ENCODE peak calls at places on chromosome 11, in four cellular contexts. W, U, Z and F are unnamed samples.

GRCh38 chr11:93648168-93648567 is 13.3 kb upstream of the CEP295 start:
- DNase-seq in Z (no peak), U (no peak), W (no peak), F (no peak)

GRCh38 chr11:10443152-10443551 is 11.9 kb upstream of the AMPD3 start:
- DNase-seq in U (no peak), Z (no peak), W (no peak), F (no peak)

GRCh38 chr11:42849362-42849761 is 462.4 kb upstream of the API5 start:
- DNase-seq in U (no peak), Z (no peak), W (no peak), F (no peak)

GRCh38 chr11:1554981-1555712 is 16.9 kb downstream of the DUSP8 start:
- DNase-seq in Z (no peak), U (peak; percentile 65), W (no peak), F (peak; percentile 27)

GRCh38 chr11:32068134-32068533 is 22.7 kb upstream of the RCN1 start:
- DNase-seq in U (no peak), W (no peak), Z (no peak), F (no peak)

GRCh38 chr11:108871152-108871551 is 206.3 kb downstream of the DDX10 start:
- DNase-seq in Z (no peak), W (no peak), U (no peak), F (no peak)

GRCh38 chr11:41784513-41785335 is 325.3 kb upstream of the LRRC4C start:
- DNase-seq in W (peak; percentile 42), U (no peak), Z (no peak), F (peak; percentile 53)

GRCh38 chr11:94602430-94603372 is 35.5 kb downstream of the PIWIL4 start:
- DNase-seq in Z (no peak), U (peak; percentile 76), W (no peak), F (no peak)

GRCh38 chr11:32221476-32222032 is 130.7 kb downstream of the RCN1 start:
- DNase-seq in Z (no peak), W (no peak), U (no peak), F (no peak)

GRCh38 chr11:22192642-22193347 is at the start of gene ANO5:
- DNase-seq in W (no peak), U (peak; percentile 88), Z (no peak), F (peak; percentile 88)

GRCh38 chr11:96242191-96242845 is 100.7 kb downstream of the MAML2 start:
- DNase-seq in W (no peak), Z (no peak), U (no peak), F (no peak)
- H3K27ac ChIP-seq in W (peak overlapping the region; percentile 80), Z (peak overlapping the region; percentile 87), U (peak overlapping the region; percentile 9), F (peak overlapping the region; percentile 90)

GRCh38 chr11:57667715-57668466 is at the start of gene ZDHHC5:
- DNase-seq in U (peak; percentile 97), Z (peak; percentile 99), W (peak; percentile 94), F (peak; percentile 99)
- H3K27ac ChIP-seq in U (peak within 1 kb of the TSS; percentile 98), Z (peak within 1 kb of the TSS; percentile 93), W (peak within 1 kb of the TSS; percentile 99), F (peak within 1 kb of the TSS; percentile 99)

GRCh38 chr11:4385978-4386740 is 7.3 kb downstream of the TRIM21 start:
- DNase-seq in Z (no peak), W (no peak), U (no peak), F (no peak)

GRCh38 chr11:4393209-4394196 is at the start of gene TRIM21:
- DNase-seq in W (peak; percentile 15), U (peak; percentile 73), Z (peak; percentile 67), F (peak; percentile 92)

DNA sequence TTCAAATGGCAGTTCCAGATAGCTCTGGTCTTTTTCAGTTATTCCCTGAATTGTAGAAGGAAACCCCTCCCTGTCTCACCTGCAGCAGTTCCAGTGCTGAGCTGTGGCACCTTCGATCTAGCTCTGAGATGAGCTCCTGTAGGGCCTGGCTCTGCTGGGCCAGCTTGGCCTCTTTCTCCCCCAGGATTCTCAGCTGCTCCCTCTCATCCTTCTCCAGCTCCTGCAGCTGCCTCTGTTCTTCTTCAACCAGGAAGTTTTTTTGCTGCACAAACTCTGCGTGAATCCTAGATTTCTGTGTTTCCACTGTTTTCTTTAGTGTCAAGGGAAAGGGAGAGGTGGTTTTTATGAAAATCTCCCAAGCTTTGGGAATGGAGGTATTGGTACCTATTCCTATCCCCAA is 5.3 kb downstream of the TRIM21 start:
- DNase-seq in U (no peak), Z (no peak), W (no peak), F (no peak)
- H3K27ac ChIP-seq in U (no peak overlapping the region), Z (no peak overlapping the region), W (no peak overlapping the region), F (no peak overlapping the region)

DNA sequence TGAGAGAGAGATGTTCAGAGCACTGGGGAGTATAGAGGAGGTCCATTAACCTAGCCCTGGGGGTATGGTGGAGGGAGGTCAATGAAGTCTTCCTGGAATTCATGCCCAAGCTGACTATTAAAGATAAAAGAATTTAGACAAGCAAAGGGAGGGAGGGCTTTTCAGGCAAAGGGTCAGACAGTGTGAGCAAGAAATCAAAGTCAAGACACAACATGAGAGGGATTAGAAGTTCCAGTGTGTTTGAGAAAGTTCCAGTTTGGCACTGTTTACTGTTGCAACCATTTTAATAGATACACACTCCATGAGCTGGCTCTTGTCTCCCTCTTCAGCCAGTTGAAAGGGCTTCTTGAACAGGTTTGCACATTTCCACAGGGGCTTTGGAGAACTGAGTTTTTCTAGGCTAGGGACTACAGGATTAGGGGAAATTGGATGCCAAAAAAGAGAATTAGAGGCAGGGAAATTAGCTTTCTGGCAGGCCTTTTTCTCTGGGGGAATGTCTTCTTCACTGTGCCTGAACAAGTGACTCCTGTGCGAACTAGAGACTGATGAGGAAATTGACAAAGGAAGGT is 14.7 kb upstream of the NNMT start:
- DNase-seq in W (no peak), Z (no peak), U (no peak), F (no peak)
- H3K27ac ChIP-seq in W (no peak overlapping the region), Z (no peak overlapping the region), U (no peak overlapping the region), F (no peak overlapping the region)

GRCh38 chr11:128717581-128717980 is 23.7 kb downstream of the FLI1 start:
- DNase-seq in Z (no peak), W (no peak), U (no peak), F (no peak)
- H3K27ac ChIP-seq in Z (no peak overlapping the region), W (no peak overlapping the region), U (no peak overlapping the region), F (peak overlapping the region; percentile 53)

GRCh38 chr11:86106916-86107315 is 38.0 kb upstream of the PICALM start:
- DNase-seq in W (no peak), U (no peak), Z (no peak), F (no peak)
- H3K27ac ChIP-seq in W (no peak overlapping the region), U (no peak overlapping the region), Z (no peak overlapping the region), F (no peak overlapping the region)

DNA sequence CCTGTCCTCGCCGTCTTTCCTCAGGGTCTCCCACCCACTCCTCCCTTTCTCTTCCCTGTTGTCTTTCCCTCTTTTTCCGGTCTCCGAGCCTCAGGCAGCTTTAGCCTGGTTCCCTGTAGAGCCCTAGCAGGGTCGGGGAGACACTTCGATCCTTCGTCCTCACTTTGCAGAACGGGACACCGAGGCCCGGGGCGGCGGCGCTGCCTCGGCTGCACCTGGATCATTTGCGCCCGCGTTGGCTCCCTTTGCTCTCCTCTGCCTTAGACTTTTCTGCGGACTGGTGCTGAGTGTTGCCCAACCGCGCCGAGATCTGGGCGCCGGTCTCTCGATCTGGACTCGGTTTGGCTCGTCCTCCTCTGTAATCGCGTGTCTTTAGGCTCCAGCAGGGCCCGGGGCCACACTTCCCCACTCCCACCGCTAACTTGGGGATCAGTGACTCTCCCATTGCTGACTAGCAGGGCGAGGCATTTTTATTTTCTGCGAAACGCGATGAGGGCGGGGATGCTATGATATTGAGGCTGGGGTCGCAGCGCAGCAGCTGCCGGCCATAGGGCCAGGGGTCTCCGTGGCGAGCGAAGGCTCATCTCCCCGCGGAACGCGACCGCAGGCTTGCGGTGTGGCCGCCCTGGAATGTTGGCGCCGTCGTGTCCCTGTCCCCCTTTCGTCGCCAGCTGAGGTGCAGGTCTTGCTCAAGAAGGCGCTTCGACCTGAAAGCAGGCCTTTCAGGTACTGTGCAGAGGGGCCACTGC is 1.6 kb upstream of the E2F8 start:
- DNase-seq in U (no peak), Z (no peak), W (no peak), F (peak; percentile 34)
- H3K27ac ChIP-seq in U (no peak overlapping the region), Z (peak overlapping the region; percentile 27), W (peak overlapping the region; percentile 7), F (no peak overlapping the region)

DNA sequence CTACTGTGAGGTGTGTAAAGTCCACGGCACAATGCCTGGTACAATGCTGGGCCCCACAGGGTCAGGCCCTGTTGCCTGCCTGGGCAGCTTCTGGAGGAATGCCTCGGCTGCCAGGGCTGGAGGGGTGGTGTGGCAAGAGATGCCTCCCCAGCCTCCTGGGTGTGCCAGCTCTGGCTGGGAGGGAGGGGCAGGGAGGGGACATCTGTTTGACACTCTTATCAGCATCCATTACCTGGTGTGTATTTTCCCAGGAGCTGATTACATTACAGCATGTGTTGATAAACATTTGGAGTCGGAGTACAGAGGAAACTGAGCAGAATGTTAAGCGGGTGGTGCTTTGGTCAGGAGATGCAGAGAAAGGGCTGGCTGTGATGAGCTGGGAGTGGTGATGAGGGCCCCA is 11.0 kb upstream of the NECTIN1 start:
- DNase-seq in Z (no peak), W (no peak), U (peak; percentile 75), F (peak; percentile 88)
- H3K27ac ChIP-seq in Z (no peak overlapping the region), W (no peak overlapping the region), U (peak overlapping the region; percentile 20), F (peak overlapping the region; percentile 86)